ENCODE peak calls at places on chromosomes 6 and 20, in eight cellular contexts. O, A, J, B, N, S, W and U are unnamed samples.

GRCh38 chr20:50020283-50020682 is 37.5 kb downstream of the SNAI1 start:
- DNase-seq in O (peak), A (peak), J (no peak), B (no peak), N (no peak), S (no peak), W (no peak), U (no peak)

GRCh38 chr6:106886922-106887797 is 87.4 kb downstream of the CD24 start:
- DNase-seq in O (no peak), A (no peak), J (no peak), B (no peak), N (no peak), S (no peak), W (no peak), U (no peak)

GRCh38 chr20:49132995-49133451 is 55.1 kb downstream of the STAU1 start:
- DNase-seq in O (peak), A (peak), J (no peak), B (peak), N (peak), S (no peak), W (no peak), U (peak)

GRCh38 chr6:134512946-134513345 is 195.0 kb upstream of the SGK1 start:
- DNase-seq in O (peak), A (peak), J (no peak), B (no peak), N (no peak), S (no peak), W (no peak), U (no peak)

GRCh38 chr20:48772183-48772976 is 55.4 kb downstream of the PREX1 start:
- DNase-seq in O (no peak), A (no peak), J (peak), B (no peak), N (no peak), S (no peak), W (peak), U (no peak)

GRCh38 chr20:49682278-49682677 is 31.4 kb downstream of the B4GALT5 start:
- DNase-seq in O (no peak), A (no peak), J (no peak), B (no peak), N (no peak), S (no peak), W (no peak), U (no peak)

GRCh38 chr6:87308970-87309369 is 13.4 kb upstream of the SMIM8 start:
- DNase-seq in O (no peak), A (no peak), J (no peak), B (no peak), N (no peak), S (no peak), W (no peak), U (no peak)

GRCh38 chr6:41058783-41059181 is 5.8 kb downstream of the APOBEC2 start:
- DNase-seq in O (no peak), A (no peak), J (no peak), B (no peak), N (no peak), S (no peak), W (no peak), U (no peak)

GRCh38 chr6:11187301-11187700 is 45.2 kb downstream of the NEDD9 start:
- DNase-seq in O (no peak), A (no peak), J (no peak), B (no peak), N (no peak), S (no peak), W (no peak), U (no peak)

GRCh38 chr6:137926207-137926731 is 59.2 kb downstream of the TNFAIP3 start:
- DNase-seq in O (peak), A (peak), J (no peak), B (peak), N (no peak), S (no peak), W (no peak), U (peak)

GRCh38 chr6:138030872-138031271 is 76.3 kb downstream of the PERP start:
- DNase-seq in O (no peak), A (no peak), J (no peak), B (no peak), N (no peak), S (no peak), W (no peak), U (no peak)

GRCh38 chr6:69895396-69895795 is 29.0 kb downstream of the COL19A1 start:
- DNase-seq in O (no peak), A (no peak), J (no peak), B (no peak), N (no peak), S (no peak), W (no peak), U (no peak)

GRCh38 chr6:157648561-157648960 is 174.5 kb upstream of the SNX9 start:
- DNase-seq in O (peak), A (no peak), J (no peak), B (no peak), N (no peak), S (no peak), W (no peak), U (no peak)

GRCh38 chr6:157650801-157651200 is 172.2 kb upstream of the SNX9 start:
- DNase-seq in O (no peak), A (no peak), J (no peak), B (no peak), N (no peak), S (no peak), W (no peak), U (no peak)

GRCh38 chr6:157651731-157652490 is 171.1 kb upstream of the SNX9 start:
- DNase-seq in O (no peak), A (no peak), J (no peak), B (no peak), N (no peak), S (no peak), W (no peak), U (no peak)

GRCh38 chr6:157649311-157650260 is 173.5 kb upstream of the SNX9 start:
- DNase-seq in O (no peak), A (no peak), J (no peak), B (no peak), N (no peak), S (no peak), W (no peak), U (no peak)

GRCh38 chr6:157650261-157650640 is 172.8 kb upstream of the SNX9 start:
- DNase-seq in O (no peak), A (no peak), J (no peak), B (no peak), N (no peak), S (no peak), W (no peak), U (no peak)
- H3K4me3 ChIP-seq in O (no peak), A (no peak), J (no peak), B (no peak), N (no peak), S (no peak), W (peak), U (no peak)

GRCh38 chr6:30720738-30721197 is 616 bp downstream of the TUBB start:
- DNase-seq in O (no peak), A (peak), J (peak), B (no peak), N (peak), S (peak), W (no peak), U (no peak)

GRCh38 chr6:30719791-30720737 is at the start of gene TUBB:
- DNase-seq in O (peak), A (peak), J (peak), B (peak), N (peak), S (peak), W (peak), U (peak)

GRCh38 chr6:30724906-30725667 is 4.9 kb downstream of the TUBB start:
- DNase-seq in O (no peak), A (no peak), J (no peak), B (no peak), N (peak), S (no peak), W (no peak), U (no peak)

GRCh38 chr6:30721198-30722024 is 1.3 kb downstream of the TUBB start:
- DNase-seq in O (peak), A (peak), J (peak), B (no peak), N (peak), S (peak), W (peak), U (peak)

GRCh38 chr6:30722280-30723112 is 2.3 kb downstream of the TUBB start:
- DNase-seq in O (peak), A (peak), J (peak), B (no peak), N (peak), S (peak), W (no peak), U (no peak)
- H3K4me3 ChIP-seq in O (peak), A (peak), J (peak), B (peak), N (peak), S (peak), W (peak), U (peak)

DNA sequence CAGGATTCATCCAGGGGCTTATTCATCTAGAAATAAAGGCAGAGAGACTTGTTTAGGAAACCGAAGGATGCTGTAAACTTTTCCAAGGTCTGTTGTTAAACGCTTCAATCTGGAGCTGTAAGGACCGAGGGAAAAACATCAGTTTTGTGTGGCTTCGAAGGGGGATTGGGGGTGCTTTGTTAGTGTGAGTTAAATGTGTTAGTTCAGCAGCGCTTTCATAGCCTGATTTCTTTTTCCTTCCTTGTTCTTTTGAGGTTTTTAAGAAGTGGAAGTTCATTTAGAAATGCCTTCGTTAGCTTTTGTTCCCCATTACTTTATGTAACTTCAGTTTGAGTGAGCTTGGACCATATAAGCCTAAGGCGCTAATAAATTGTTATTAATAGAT is 1.5 kb downstream of the ANKS1A start:
- DNase-seq in O (no peak), A (no peak), J (no peak), B (no peak), N (no peak), S (no peak), W (no peak), U (no peak)
- H3K4me3 ChIP-seq in O (peak), A (peak), J (peak), B (peak), N (peak), S (no peak), W (peak), U (peak)

GRCh38 chr20:31835554-31835953 is 9.8 kb downstream of the FOXS1 start:
- DNase-seq in O (no peak), A (no peak), J (no peak), B (no peak), N (no peak), S (no peak), W (no peak), U (no peak)
- H3K4me3 ChIP-seq in O (no peak), A (no peak), J (no peak), B (no peak), N (no peak), S (no peak), W (no peak), U (no peak)

DNA sequence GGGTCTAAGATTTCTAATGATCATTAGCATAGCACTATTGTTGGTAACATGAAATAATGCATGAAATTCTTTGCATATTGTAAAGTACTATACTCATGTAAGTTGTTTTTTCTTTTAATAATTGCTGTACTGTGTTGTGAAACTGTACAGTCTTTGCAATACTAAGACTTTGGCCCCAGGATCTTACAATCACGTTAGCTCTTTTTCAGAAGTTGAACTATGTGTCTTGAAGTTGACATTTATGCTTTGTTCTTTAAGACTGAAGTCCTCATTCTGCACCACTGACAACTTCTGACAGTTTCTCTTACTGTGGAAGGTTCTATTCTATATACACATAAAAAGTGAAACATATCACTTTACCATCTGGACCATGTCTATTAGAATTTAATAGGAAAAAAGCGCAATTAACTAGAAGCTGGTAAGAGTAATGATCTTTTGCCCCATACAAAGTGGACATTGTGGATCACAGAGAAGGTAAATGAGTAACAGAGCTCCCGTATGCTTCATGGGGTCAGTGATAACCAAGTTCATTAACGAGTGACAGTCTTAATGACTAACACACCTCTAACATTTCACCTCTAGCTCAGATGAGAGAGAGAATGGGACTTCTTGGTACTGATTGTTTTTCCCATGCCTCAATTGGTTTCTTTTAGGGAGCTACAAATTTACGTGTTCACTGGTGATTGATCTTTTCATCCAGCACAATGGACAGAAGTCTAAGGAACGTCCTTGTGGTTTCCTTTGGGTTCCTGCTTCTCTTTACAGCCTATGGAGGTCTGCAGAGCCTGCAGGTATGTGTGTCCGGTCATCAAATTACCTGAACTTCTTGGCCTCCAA is at the start of gene UNC93A:
- DNase-seq in O (no peak), A (no peak), J (no peak), B (no peak), N (no peak), S (no peak), W (no peak), U (no peak)
- H3K4me3 ChIP-seq in O (no peak), A (no peak), J (no peak), B (no peak), N (no peak), S (no peak), W (no peak), U (no peak)